ENCODE peak calls at places on chromosomes 12 and 14, in nine cellular contexts. G is ovary, D is endothelial cell of umbilical vein, V is spleen, Z is A549, L is stomach, A is IMR-90, W is uterus, Q is Peyer's patch. S is an unnamed sample.

GRCh38 chr12:19031032-19031431 is 98.5 kb upstream of the PLEKHA5 start:
- DNase-seq in G (no peak), D (no peak), V (no peak), Z (peak; percentile 47), L (no peak), A (peak; percentile 85), W (no peak), Q (no peak), S (no peak)

GRCh38 chr12:112881602-112882001 is 25.2 kb upstream of the OAS1 start:
- DNase-seq in G (no peak), D (no peak), V (no peak), Z (no peak), L (no peak), A (no peak), W (no peak), Q (no peak), S (no peak)

GRCh38 chr14:89956294-89957009 is 725 bp downstream of the TDP1 start:
- DNase-seq in G (peak; percentile 44), D (peak; percentile 80), V (peak; percentile 92), Z (no peak), L (peak; percentile 68), A (peak; percentile 94), W (peak; percentile 62), Q (peak; percentile 70), S (peak; percentile 91)

GRCh38 chr12:85866929-85867776 is 6.9 kb upstream of the NTS start:
- DNase-seq in G (no peak), D (peak; percentile 81), V (no peak), Z (peak; percentile 51), L (no peak), A (peak; percentile 61), W (peak; percentile 36), Q (no peak), S (peak; percentile 48)

GRCh38 chr12:121731473-121731872 is 18.9 kb downstream of the TMEM120B start:
- DNase-seq in G (no peak), D (no peak), V (no peak), Z (no peak), L (no peak), A (no peak), W (no peak), Q (no peak), S (no peak)

GRCh38 chr14:97719931-97720330 is 922.7 kb downstream of the VRK1 start:
- DNase-seq in G (no peak), D (no peak), V (no peak), Z (no peak), L (no peak), A (no peak), W (no peak), Q (no peak), S (no peak)

GRCh38 chr12:99454539-99455172 is 192.9 kb upstream of the GARIN6 start:
- DNase-seq in G (no peak), D (no peak), V (no peak), Z (no peak), L (no peak), A (no peak), W (no peak), Q (no peak), S (no peak)

GRCh38 chr12:103130564-103130963 is 173.1 kb downstream of the ASCL1 start:
- DNase-seq in G (no peak), D (no peak), V (no peak), Z (no peak), L (no peak), A (no peak), W (no peak), Q (no peak), S (no peak)

GRCh38 chr12:25207883-25208282 is 12.8 kb downstream of the ETFRF1 start:
- DNase-seq in G (no peak), D (no peak), V (no peak), Z (no peak), L (no peak), A (no peak), W (no peak), Q (no peak), S (no peak)

GRCh38 chr14:79544671-79545070 is 666.6 kb downstream of the DIO2 start:
- DNase-seq in G (no peak), D (no peak), V (no peak), Z (no peak), L (no peak), A (peak; percentile 95), W (no peak), Q (no peak), S (no peak)

GRCh38 chr14:58881433-58881832 is 243.7 kb downstream of the DACT1 start:
- DNase-seq in G (no peak), D (no peak), V (no peak), Z (no peak), L (no peak), A (no peak), W (no peak), Q (no peak), S (no peak)

GRCh38 chr12:96687719-96688118 is 198.3 kb downstream of the CFAP54 start:
- DNase-seq in G (no peak), D (peak; percentile 93), V (no peak), Z (no peak), L (no peak), A (no peak), W (no peak), Q (no peak), S (no peak)

GRCh38 chr14:69400154-69400553 is 1.7 kb downstream of the SLC39A9 start:
- DNase-seq in G (no peak), D (no peak), V (no peak), Z (no peak), L (no peak), A (no peak), W (no peak), Q (no peak), S (no peak)

GRCh38 chr12:68932701-68933563 is at the start of gene CPM:
- DNase-seq in G (peak; percentile 82), D (peak; percentile 8), V (peak; percentile 96), Z (peak; percentile 78), L (peak; percentile 89), A (peak; percentile 25), W (peak; percentile 18), Q (peak; percentile 88), S (peak; percentile 75)

GRCh38 chr12:122946690-122947271 is 19.5 kb downstream of the ABCB9 start:
- DNase-seq in G (no peak), D (peak; percentile 96), V (peak; percentile 88), Z (peak; percentile 96), L (peak; percentile 85), A (peak; percentile 100), W (peak; percentile 73), Q (peak; percentile 88), S (peak; percentile 96)

GRCh38 chr14:104732355-104732804 is 8.4 kb downstream of the ADSS1 start:
- DNase-seq in G (no peak), D (no peak), V (no peak), Z (peak; percentile 44), L (peak; percentile 93), A (no peak), W (no peak), Q (peak; percentile 91), S (peak; percentile 87)
- TF ChIP-seq POLR2A in G (no peak), D (no peak), V (no peak), Z (no peak), L (no peak), A (no peak), W (no peak), Q (no peak), S (no peak)

GRCh38 chr14:85420278-85420677 is 109.7 kb upstream of the FLRT2 start:
- DNase-seq in G (no peak), D (no peak), V (no peak), Z (no peak), L (no peak), A (no peak), W (no peak), Q (no peak), S (no peak)

GRCh38 chr14:85418716-85419115 is 111.2 kb upstream of the FLRT2 start:
- DNase-seq in G (no peak), D (no peak), V (no peak), Z (no peak), L (no peak), A (no peak), W (no peak), Q (no peak), S (no peak)

GRCh38 chr14:85423889-85424288 is 106.1 kb upstream of the FLRT2 start:
- DNase-seq in G (no peak), D (no peak), V (no peak), Z (no peak), L (no peak), A (no peak), W (no peak), Q (no peak), S (no peak)

GRCh38 chr14:85420707-85421106 is 109.2 kb upstream of the FLRT2 start:
- DNase-seq in G (no peak), D (no peak), V (no peak), Z (no peak), L (no peak), A (no peak), W (no peak), Q (no peak), S (no peak)

DNA sequence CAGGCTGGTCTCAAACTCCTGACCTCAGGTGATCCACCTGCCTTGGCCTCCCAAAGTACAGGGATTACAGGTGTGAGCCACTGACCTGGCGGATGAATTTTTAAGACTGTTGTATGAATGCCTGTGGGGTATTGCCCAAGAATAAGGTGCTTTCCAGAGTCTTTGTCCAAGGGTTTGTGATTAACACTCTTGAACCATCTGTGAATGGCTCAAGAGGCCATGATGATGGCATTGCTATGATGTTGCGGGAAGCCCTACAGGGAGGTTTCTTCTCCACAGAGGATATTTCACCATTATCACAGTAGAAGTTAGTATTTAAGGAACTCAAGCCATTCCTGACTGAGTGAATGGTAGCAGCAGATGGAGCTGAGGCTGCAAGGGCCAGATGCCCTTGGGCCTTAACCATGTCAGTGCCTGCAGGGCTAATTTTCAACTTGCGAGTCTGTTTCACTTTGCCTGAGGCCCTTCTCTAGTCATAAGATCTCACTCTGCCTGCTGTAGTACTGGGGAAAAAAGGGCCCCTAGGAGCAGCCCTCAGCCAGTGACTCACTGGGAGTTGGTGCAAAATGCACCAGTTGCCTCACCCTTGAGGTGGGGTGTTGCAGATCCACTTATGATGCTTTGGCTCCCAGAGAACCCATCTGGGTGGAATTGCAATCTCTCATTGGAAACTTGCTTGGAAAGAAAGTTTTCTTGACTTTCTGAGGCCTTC is 108.6 kb upstream of the FLRT2 start:
- DNase-seq in G (no peak), D (no peak), V (no peak), Z (no peak), L (no peak), A (peak; percentile 83), W (no peak), Q (no peak), S (no peak)
- H3K27ac ChIP-seq in G (no peak overlapping the region), D (no peak overlapping the region), V (no peak overlapping the region), Z (peak overlapping the region; percentile 36), L (no peak overlapping the region), A (no peak overlapping the region), W (no peak overlapping the region), Q (no peak overlapping the region), S (no peak overlapping the region)

GRCh38 chr12:49698619-49699545 is 8.3 kb downstream of the FMNL3 start:
- DNase-seq in G (no peak), D (peak; percentile 83), V (peak; percentile 82), Z (no peak), L (no peak), A (peak; percentile 71), W (peak; percentile 22), Q (no peak), S (no peak)
- TF ChIP-seq POLR2A in G (no peak), D (no peak), V (no peak), Z (no peak), L (no peak), A (no peak), W (no peak), Q (no peak), S (no peak)

DNA sequence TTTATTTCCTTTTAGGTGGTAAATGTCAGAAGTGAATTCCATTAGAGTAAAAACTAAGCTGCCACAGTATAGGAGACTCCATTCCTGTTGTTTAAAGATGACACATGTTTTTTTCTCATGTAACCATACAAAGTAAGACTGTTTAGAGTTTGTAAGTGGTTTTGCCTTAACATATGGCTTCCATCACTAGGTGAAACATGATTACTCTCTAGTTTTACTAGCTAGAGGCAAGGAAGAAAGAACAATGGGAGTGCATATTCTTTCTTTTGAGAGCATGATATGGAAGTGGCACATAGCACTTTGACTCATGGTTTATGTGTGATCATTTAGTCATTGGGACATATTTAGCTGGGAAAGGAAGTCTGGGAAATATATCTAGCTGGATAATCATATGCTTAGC is 7.7 kb downstream of the ATF7IP start:
- DNase-seq in G (no peak), D (peak; percentile 81), V (no peak), Z (no peak), L (no peak), A (peak; percentile 84), W (no peak), Q (no peak), S (no peak)
- H3K27ac ChIP-seq in G (no peak overlapping the region), D (peak overlapping the region; percentile 80), V (no peak overlapping the region), Z (no peak overlapping the region), L (peak overlapping the region; percentile 2), A (peak overlapping the region; percentile 0), W (no peak overlapping the region), Q (no peak overlapping the region), S (no peak overlapping the region)

S was measured in adrenal gland.